ENCODE peak calls at places on chromosomes 4 and X, in seven cellular contexts. L is lower leg skin, F is ascending aorta, V is cardiac muscle cell, S is neural progenitor cell, G is Panc1, I is thoracic aorta. K is an unnamed sample.
A peak's percentile ranks its signal among the peaks of the same experiment; 100 is the strongest.

GRCh38 chrX:36898301-36898700 is 109.9 kb upstream of the FAM47C start:
- DNase-seq in L (no peak), F (no peak), V (no peak), S (peak; percentile 24), G (no peak), I (no peak), K (no peak)

GRCh38 chrX:86171366-86171765 is 23.1 kb downstream of the DACH2 start:
- DNase-seq in L (no peak), F (no peak), V (peak; percentile 7), S (peak; percentile 48), G (peak; percentile 5), I (no peak), K (no peak)

GRCh38 chr4:69828828-69829227 is 31.1 kb downstream of the SULT1E1 start:
- DNase-seq in L (no peak), F (no peak), V (peak; percentile 37), S (no peak), G (no peak), I (no peak), K (no peak)

GRCh38 chr4:135365065-135365464 is 1163.5 kb upstream of the PABPC4L start:
- DNase-seq in L (no peak), F (no peak), V (peak; percentile 16), S (no peak), G (no peak), I (no peak), K (no peak)

GRCh38 chr4:72525938-72526337 is 43.1 kb downstream of the ADAMTS3 start:
- DNase-seq in L (no peak), F (peak; percentile 66), V (peak; percentile 91), S (no peak), G (no peak), I (peak; percentile 5), K (no peak)

GRCh38 chr4:33959519-33959918 is 2284.8 kb downstream of the ARAP2 start:
- DNase-seq in L (no peak), F (no peak), V (peak; percentile 18), S (no peak), G (no peak), I (no peak), K (no peak)

GRCh38 chr4:101009471-101009870 is 337.9 kb downstream of the PPP3CA start:
- DNase-seq in L (no peak), F (no peak), V (no peak), S (no peak), G (no peak), I (no peak), K (peak; percentile 18)

GRCh38 chr4:138696771-138697170 is 318.8 kb upstream of the NOCT start:
- DNase-seq in L (no peak), F (no peak), V (no peak), S (no peak), G (no peak), I (no peak), K (no peak)

GRCh38 chr4:66373268-66373667 is 703.0 kb upstream of the EPHA5 start:
- DNase-seq in L (no peak), F (no peak), V (peak; percentile 11), S (no peak), G (no peak), I (no peak), K (no peak)

GRCh38 chr4:153393397-153393796 is 48.9 kb downstream of the MND1 start:
- DNase-seq in L (no peak), F (peak; percentile 74), V (peak; percentile 43), S (no peak), G (no peak), I (peak; percentile 13), K (no peak)

GRCh38 chr4:14079601-14080000 is 452.1 kb upstream of the BOD1L1 start:
- DNase-seq in L (no peak), F (no peak), V (no peak), S (no peak), G (no peak), I (no peak), K (no peak)

GRCh38 chrX:85685843-85686242 is 306.4 kb upstream of the POF1B start:
- DNase-seq in L (no peak), F (no peak), V (no peak), S (no peak), G (no peak), I (no peak), K (no peak)

GRCh38 chrX:96140796-96141195 is 543.8 kb upstream of the DIAPH2 start:
- DNase-seq in L (no peak), F (no peak), V (peak; percentile 6), S (no peak), G (no peak), I (no peak), K (no peak)

GRCh38 chr4:159606835-159607234 is 504.0 kb downstream of the RAPGEF2 start:
- DNase-seq in L (no peak), F (no peak), V (peak; percentile 17), S (no peak), G (no peak), I (no peak), K (no peak)

GRCh38 chrX:27600686-27601085 is 10.5 kb downstream of the DCAF8L2 start:
- DNase-seq in L (no peak), F (no peak), V (no peak), S (no peak), G (no peak), I (no peak), K (no peak)

GRCh38 chr4:6688879-6689505 is 4.7 kb upstream of the S100P start:
- DNase-seq in L (peak; percentile 87), F (peak; percentile 73), V (peak; percentile 95), S (peak; percentile 31), G (no peak), I (no peak), K (no peak)

GRCh38 chrX:107674480-107675364 is 46.4 kb downstream of the PRPS1 start:
- DNase-seq in L (peak; percentile 97), F (peak; percentile 86), V (peak; percentile 94), S (no peak), G (no peak), I (peak; percentile 19), K (no peak)

GRCh38 chr4:173917255-173917960 is 366.1 kb downstream of the FBXO8 start:
- DNase-seq in L (no peak), F (no peak), V (peak; percentile 74), S (no peak), G (no peak), I (no peak), K (no peak)
- H3K4me3 ChIP-seq in L (no peak overlapping the region), F (peak overlapping the region; percentile 32), V (no peak overlapping the region), S (no peak overlapping the region), G (no peak overlapping the region), I (peak overlapping the region; percentile 54), K (no peak overlapping the region)

GRCh38 chr4:48340905-48341775 is at the start of gene SLAIN2:
- DNase-seq in L (peak; percentile 100), F (peak; percentile 100), V (peak; percentile 99), S (peak; percentile 99), G (no peak), I (peak; percentile 97), K (peak; percentile 87)
- TF ChIP-seq CTCF in L (no peak), F (peak; percentile 35), V (peak; percentile 32), S (peak; percentile 57), G (no peak), I (peak; percentile 62), K (peak; percentile 20)

GRCh38 chr4:87283151-87283550 is 39.5 kb downstream of the HSD17B13 start:
- DNase-seq in L (no peak), F (no peak), V (no peak), S (no peak), G (no peak), I (no peak), K (no peak)

GRCh38 chr4:87274803-87275202 is 47.9 kb downstream of the HSD17B13 start:
- DNase-seq in L (no peak), F (no peak), V (no peak), S (no peak), G (no peak), I (no peak), K (no peak)

GRCh38 chr4:87275311-87275710 is 47.4 kb downstream of the HSD17B13 start:
- DNase-seq in L (no peak), F (no peak), V (no peak), S (no peak), G (no peak), I (no peak), K (no peak)

GRCh38 chr4:87274327-87274726 is 48.4 kb downstream of the HSD17B13 start:
- DNase-seq in L (no peak), F (no peak), V (no peak), S (no peak), G (no peak), I (no peak), K (no peak)

GRCh38 chr4:87278335-87278794 is 44.3 kb downstream of the HSD17B13 start:
- DNase-seq in L (no peak), F (no peak), V (no peak), S (peak; percentile 10), G (no peak), I (no peak), K (no peak)
- H3K4me3 ChIP-seq in L (no peak overlapping the region), F (no peak overlapping the region), V (no peak overlapping the region), S (no peak overlapping the region), G (no peak overlapping the region), I (no peak overlapping the region), K (no peak overlapping the region)

DNA sequence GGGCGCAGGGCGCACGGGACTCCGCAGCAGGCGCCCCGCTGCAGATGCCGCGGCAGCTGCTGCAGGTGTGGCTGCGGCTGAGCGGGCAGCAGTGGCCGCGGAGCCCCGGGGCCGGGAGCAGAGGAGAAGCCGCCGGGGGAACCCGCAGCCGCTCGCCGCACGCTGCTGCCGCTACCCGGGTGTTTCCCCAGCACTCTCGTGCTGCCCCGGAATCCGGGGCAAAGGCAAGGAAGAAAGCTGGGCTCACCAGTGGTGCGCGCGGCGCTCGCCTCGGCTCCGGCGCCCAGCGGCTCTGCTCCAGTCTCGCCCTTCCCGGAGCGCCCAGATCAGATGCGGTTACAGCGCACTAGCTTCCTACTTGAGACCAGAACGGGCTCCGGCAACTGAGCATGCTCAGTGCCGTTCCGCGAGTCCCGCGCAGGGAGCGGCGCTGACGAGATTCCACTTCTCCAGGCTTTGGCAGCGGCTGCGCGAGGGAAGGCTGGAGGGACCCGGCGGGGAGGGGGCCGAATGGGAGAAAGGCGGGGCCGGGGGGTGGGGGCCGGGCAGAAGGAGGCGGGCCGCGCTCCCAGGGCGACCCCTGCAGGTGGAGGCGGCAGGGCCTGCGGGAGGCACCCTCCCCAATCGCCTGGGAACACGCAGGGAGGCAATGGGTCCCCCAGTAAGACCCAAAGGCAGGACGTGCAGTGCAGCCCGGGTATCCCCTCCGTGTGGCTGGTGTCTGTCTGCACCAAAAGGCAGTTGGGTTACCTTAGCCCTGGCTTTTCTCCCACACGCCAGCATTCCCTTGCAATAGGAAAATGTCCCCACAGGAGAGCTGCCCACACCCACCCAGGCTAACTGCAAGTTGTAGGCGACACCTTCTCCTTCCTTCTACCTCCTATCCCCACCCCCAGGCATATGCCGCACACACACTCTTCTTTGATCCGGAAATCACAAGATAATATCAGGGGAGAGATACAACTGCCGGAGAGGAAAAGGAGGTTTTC is at the start of gene APBB2:
- DNase-seq in L (peak; percentile 98), F (peak; percentile 97), V (peak; percentile 99), S (peak; percentile 98), G (peak; percentile 84), I (peak; percentile 78), K (peak; percentile 62)
- TF ChIP-seq CTCF in L (no peak), F (peak; percentile 92), V (peak; percentile 69), S (peak; percentile 78), G (peak; percentile 93), I (peak; percentile 91), K (peak; percentile 84)